ENCODE peak calls at places on chromosomes 11 and 22, in four cellular contexts. One of them, this sample, is unnamed.

GRCh38 chr11:115202061-115202460 is 302.2 kb downstream of the CADM1 start:
- DNase-seq in T-helper 2 cell: no peak
- DNase-seq in left lobe of liver: no peak
- DNase-seq in AG20443: no peak
- DNase-seq in this sample: no peak

GRCh38 chr11:10727259-10727851 is 23.7 kb upstream of the CTR9 start:
- DNase-seq in T-helper 2 cell: no peak
- DNase-seq in left lobe of liver: no peak
- DNase-seq in AG20443: peak
- DNase-seq in this sample: no peak

GRCh38 chr11:75479598-75479986 is 46.1 kb downstream of the GDPD5 start:
- DNase-seq in T-helper 2 cell: no peak
- DNase-seq in left lobe of liver: no peak
- DNase-seq in AG20443: no peak
- DNase-seq in this sample: no peak

GRCh38 chr11:14969922-14970323 is 2.2 kb downstream of the CALCA start:
- DNase-seq in T-helper 2 cell: no peak
- DNase-seq in left lobe of liver: no peak
- DNase-seq in AG20443: no peak
- DNase-seq in this sample: peak

GRCh38 chr11:6062691-6063358 is 32.3 kb upstream of the OR56A1 start:
- DNase-seq in T-helper 2 cell: no peak
- DNase-seq in left lobe of liver: no peak
- DNase-seq in AG20443: no peak
- DNase-seq in this sample: no peak

GRCh38 chr11:81674211-81674610 is 1059.5 kb downstream of the FAM181B start:
- DNase-seq in T-helper 2 cell: no peak
- DNase-seq in left lobe of liver: no peak
- DNase-seq in AG20443: no peak
- DNase-seq in this sample: no peak

GRCh38 chr22:24727218-24727851 is 47.2 kb downstream of the PIWIL3 start:
- DNase-seq in T-helper 2 cell: no peak
- DNase-seq in left lobe of liver: no peak
- DNase-seq in AG20443: no peak
- DNase-seq in this sample: no peak

GRCh38 chr11:40037005-40037404 is 1422.4 kb downstream of the LRRC4C start:
- DNase-seq in T-helper 2 cell: no peak
- DNase-seq in left lobe of liver: no peak
- DNase-seq in AG20443: no peak
- DNase-seq in this sample: no peak

GRCh38 chr11:9506489-9507343 is 45.9 kb downstream of the ZNF143 start:
- DNase-seq in T-helper 2 cell: peak
- DNase-seq in left lobe of liver: peak
- DNase-seq in AG20443: peak
- DNase-seq in this sample: peak

GRCh38 chr22:40679964-40680818 is 907 bp downstream of the MCHR1 start:
- DNase-seq in T-helper 2 cell: no peak
- DNase-seq in left lobe of liver: no peak
- DNase-seq in AG20443: no peak
- DNase-seq in this sample: no peak

GRCh38 chr22:25780673-25781072 is 38.7 kb downstream of the MYO18B start:
- DNase-seq in T-helper 2 cell: no peak
- DNase-seq in left lobe of liver: no peak
- DNase-seq in AG20443: no peak
- DNase-seq in this sample: no peak

GRCh38 chr22:29747832-29748231 is 19.0 kb downstream of the ZMAT5 start:
- DNase-seq in T-helper 2 cell: no peak
- DNase-seq in left lobe of liver: no peak
- DNase-seq in AG20443: no peak
- DNase-seq in this sample: no peak

GRCh38 chr22:48627203-48627602 is 1200.5 kb downstream of the BRD1 start:
- DNase-seq in T-helper 2 cell: no peak
- DNase-seq in left lobe of liver: no peak
- DNase-seq in AG20443: peak
- DNase-seq in this sample: no peak

This sample was measured in memory B cell.